ENCODE peak calls at places on chromosomes 11 and 22, in eight cellular contexts. One of them, this sample, is unnamed.
A peak's percentile ranks its signal among the peaks of the same experiment; 100 is the strongest.

GRCh38 chr22:50226224-50227165 is 18.3 kb downstream of the TUBGCP6 start:
- DNase-seq in neural progenitor cell: no peak
- DNase-seq in colonic mucosa: no peak
- DNase-seq in kidney epithelial cell: no peak
- DNase-seq in AG04450: no peak
- DNase-seq in uterus: no peak
- DNase-seq in epithelial cell of esophagus: no peak
- DNase-seq in AG10803: no peak
- DNase-seq in this sample: no peak

GRCh38 chr11:93689166-93689734 is 27.8 kb downstream of the CEP295 start:
- DNase-seq in kidney epithelial cell: no peak
- DNase-seq in uterus: no peak
- DNase-seq in neural progenitor cell: no peak
- DNase-seq in AG04450: no peak
- DNase-seq in colonic mucosa: no peak
- DNase-seq in epithelial cell of esophagus: no peak
- DNase-seq in AG10803: no peak
- DNase-seq in this sample: no peak

GRCh38 chr11:94544832-94545640 is 1.3 kb downstream of the FUT4 start:
- DNase-seq in AG10803: peak; percentile 40
- DNase-seq in kidney epithelial cell: no peak
- DNase-seq in uterus: no peak
- DNase-seq in epithelial cell of esophagus: peak; percentile 58
- DNase-seq in AG04450: no peak
- DNase-seq in neural progenitor cell: peak; percentile 13
- DNase-seq in colonic mucosa: peak; percentile 53
- DNase-seq in this sample: no peak

GRCh38 chr11:86990520-86990919 is 35.3 kb upstream of the FZD4 start:
- DNase-seq in epithelial cell of esophagus: peak; percentile 77
- DNase-seq in colonic mucosa: no peak
- DNase-seq in AG10803: peak; percentile 69
- DNase-seq in AG04450: no peak
- DNase-seq in uterus: no peak
- DNase-seq in kidney epithelial cell: peak; percentile 43
- DNase-seq in neural progenitor cell: peak; percentile 25
- DNase-seq in this sample: no peak

GRCh38 chr11:296206-296975 is 2.9 kb downstream of the IFITM5 start:
- DNase-seq in kidney epithelial cell: no peak
- DNase-seq in AG10803: no peak
- DNase-seq in AG04450: no peak
- DNase-seq in neural progenitor cell: no peak
- DNase-seq in epithelial cell of esophagus: no peak
- DNase-seq in uterus: no peak
- DNase-seq in colonic mucosa: no peak
- DNase-seq in this sample: no peak

GRCh38 chr11:10770626-10771254 is 19.7 kb downstream of the CTR9 start:
- DNase-seq in AG04450: no peak
- DNase-seq in colonic mucosa: peak; percentile 49
- DNase-seq in kidney epithelial cell: peak; percentile 16
- DNase-seq in epithelial cell of esophagus: peak; percentile 51
- DNase-seq in AG10803: peak; percentile 46
- DNase-seq in neural progenitor cell: peak; percentile 64
- DNase-seq in uterus: peak; percentile 25
- DNase-seq in this sample: peak; percentile 19

GRCh38 chr22:31637375-31637937 is 24.6 kb downstream of the PISD start:
- DNase-seq in AG10803: no peak
- DNase-seq in epithelial cell of esophagus: no peak
- DNase-seq in kidney epithelial cell: no peak
- DNase-seq in colonic mucosa: no peak
- DNase-seq in AG04450: no peak
- DNase-seq in uterus: no peak
- DNase-seq in neural progenitor cell: no peak
- DNase-seq in this sample: no peak

GRCh38 chr11:83070878-83071640 is 638 bp downstream of the RAB30 start:
- DNase-seq in epithelial cell of esophagus: no peak
- DNase-seq in colonic mucosa: peak; percentile 46
- DNase-seq in kidney epithelial cell: no peak
- DNase-seq in AG10803: peak; percentile 29
- DNase-seq in neural progenitor cell: peak; percentile 60
- DNase-seq in uterus: peak; percentile 66
- DNase-seq in AG04450: no peak
- DNase-seq in this sample: no peak

DNA sequence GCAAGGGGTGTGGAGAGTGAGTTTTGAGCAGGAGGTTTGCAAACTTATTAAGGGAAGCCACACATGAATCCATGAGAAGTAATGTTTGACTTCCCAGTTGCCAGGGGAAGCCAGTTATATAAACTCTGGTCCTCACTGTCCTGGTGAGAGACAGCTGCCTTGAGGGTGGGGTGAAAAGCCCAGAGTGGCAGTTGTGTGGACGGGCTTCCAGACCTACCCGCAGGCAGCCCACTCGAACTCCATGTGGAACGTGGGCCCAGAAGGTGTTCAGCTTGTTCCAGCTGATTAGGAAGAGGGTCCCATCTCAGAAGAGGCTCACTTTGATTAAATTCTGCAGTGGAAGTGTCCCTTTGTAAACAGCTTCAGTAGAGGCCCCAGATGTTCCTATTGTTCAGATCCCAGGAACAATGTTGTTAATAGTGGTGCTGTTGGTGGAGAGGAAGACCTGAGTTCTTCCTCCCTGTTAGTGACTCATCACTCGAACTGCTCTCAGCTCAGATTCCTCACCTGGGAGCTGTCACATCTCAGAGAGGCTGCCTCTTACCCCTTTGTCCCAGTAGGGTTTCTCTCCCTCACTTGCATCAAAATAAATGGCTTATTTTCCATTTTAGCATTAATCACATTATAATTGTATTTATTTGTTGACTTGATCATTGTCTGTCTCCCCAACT is 63.5 kb downstream of the GRAMD1B start:
- DNase-seq in epithelial cell of esophagus: peak; percentile 53
- DNase-seq in AG10803: no peak
- DNase-seq in colonic mucosa: no peak
- DNase-seq in neural progenitor cell: peak; percentile 33
- DNase-seq in kidney epithelial cell: no peak
- DNase-seq in AG04450: no peak
- DNase-seq in uterus: no peak
- DNase-seq in this sample: no peak
- H3K4me3 ChIP-seq in epithelial cell of esophagus: no peak overlapping the region
- H3K4me3 ChIP-seq in AG10803: no peak overlapping the region
- H3K4me3 ChIP-seq in colonic mucosa: no peak overlapping the region
- H3K4me3 ChIP-seq in neural progenitor cell: no peak overlapping the region
- H3K4me3 ChIP-seq in kidney epithelial cell: no peak overlapping the region
- H3K4me3 ChIP-seq in AG04450: no peak overlapping the region
- H3K4me3 ChIP-seq in uterus: no peak overlapping the region
- H3K4me3 ChIP-seq in this sample: no peak overlapping the region

GRCh38 chr11:8811571-8811970 is 99.4 kb upstream of the AKIP1 start:
- DNase-seq in AG04450: no peak
- DNase-seq in colonic mucosa: no peak
- DNase-seq in neural progenitor cell: no peak
- DNase-seq in uterus: no peak
- DNase-seq in kidney epithelial cell: no peak
- DNase-seq in AG10803: peak; percentile 87
- DNase-seq in epithelial cell of esophagus: no peak
- DNase-seq in this sample: no peak

GRCh38 chr11:8809185-8809584 is 101.8 kb upstream of the AKIP1 start:
- DNase-seq in kidney epithelial cell: no peak
- DNase-seq in epithelial cell of esophagus: no peak
- DNase-seq in neural progenitor cell: no peak
- DNase-seq in AG10803: peak; percentile 35
- DNase-seq in colonic mucosa: no peak
- DNase-seq in AG04450: no peak
- DNase-seq in uterus: no peak
- DNase-seq in this sample: no peak

GRCh38 chr11:8808226-8808585 is 102.8 kb upstream of the AKIP1 start:
- DNase-seq in uterus: no peak
- DNase-seq in AG04450: no peak
- DNase-seq in AG10803: no peak
- DNase-seq in epithelial cell of esophagus: no peak
- DNase-seq in kidney epithelial cell: no peak
- DNase-seq in colonic mucosa: peak; percentile 37
- DNase-seq in neural progenitor cell: no peak
- DNase-seq in this sample: no peak

GRCh38 chr11:8810331-8811301 is 100.4 kb upstream of the AKIP1 start:
- DNase-seq in colonic mucosa: peak; percentile 85
- DNase-seq in AG04450: peak; percentile 61
- DNase-seq in neural progenitor cell: peak; percentile 95
- DNase-seq in AG10803: peak; percentile 88
- DNase-seq in uterus: peak; percentile 90
- DNase-seq in epithelial cell of esophagus: peak; percentile 80
- DNase-seq in kidney epithelial cell: no peak
- DNase-seq in this sample: no peak

DNA sequence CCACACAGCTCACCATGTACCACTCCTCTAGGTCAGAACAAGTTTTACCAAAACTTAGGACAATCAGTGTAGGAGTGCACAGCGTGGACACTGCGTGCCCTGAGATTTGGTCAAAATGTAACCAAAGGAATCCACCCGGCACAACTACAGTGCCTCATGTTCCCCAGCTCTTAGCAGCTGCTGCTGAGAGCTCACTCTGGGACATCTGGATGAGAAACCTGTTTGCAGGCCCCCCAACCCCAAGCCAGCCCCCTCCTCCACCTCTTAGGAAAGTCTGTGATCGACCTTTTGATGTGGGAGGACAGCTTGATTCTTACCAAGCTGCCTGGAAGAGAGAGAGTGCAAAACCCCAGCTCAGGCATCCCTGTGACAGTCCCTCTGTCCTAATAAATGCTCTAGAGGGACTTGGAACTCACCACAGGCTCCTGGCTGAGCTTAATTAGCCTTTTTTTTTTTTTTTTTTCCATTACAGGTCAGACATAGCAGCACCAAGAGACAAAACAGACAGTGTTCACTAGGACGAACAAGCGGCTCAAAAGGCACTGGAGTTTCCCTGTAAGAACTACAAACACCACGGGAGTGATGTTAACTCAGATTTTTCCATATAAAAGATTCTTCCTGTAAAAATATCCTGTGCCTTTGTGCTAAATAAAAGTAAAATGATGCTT is 101.2 kb upstream of the AKIP1 start:
- DNase-seq in uterus: no peak
- DNase-seq in AG10803: peak; percentile 18
- DNase-seq in kidney epithelial cell: no peak
- DNase-seq in AG04450: no peak
- DNase-seq in epithelial cell of esophagus: no peak
- DNase-seq in neural progenitor cell: peak; percentile 51
- DNase-seq in colonic mucosa: no peak
- DNase-seq in this sample: no peak
- H3K4me3 ChIP-seq in uterus: peak overlapping the region; percentile 50
- H3K4me3 ChIP-seq in AG10803: peak overlapping the region; percentile 89
- H3K4me3 ChIP-seq in kidney epithelial cell: peak overlapping the region; percentile 67
- H3K4me3 ChIP-seq in AG04450: peak overlapping the region; percentile 78
- H3K4me3 ChIP-seq in epithelial cell of esophagus: peak overlapping the region; percentile 62
- H3K4me3 ChIP-seq in neural progenitor cell: peak overlapping the region; percentile 40
- H3K4me3 ChIP-seq in colonic mucosa: peak overlapping the region; percentile 63
- H3K4me3 ChIP-seq in this sample: peak overlapping the region; percentile 57

GRCh38 chr22:27460596-27461347 is 340.8 kb downstream of the MN1 start:
- DNase-seq in neural progenitor cell: peak; percentile 75
- DNase-seq in AG10803: peak; percentile 97
- DNase-seq in AG04450: peak; percentile 18
- DNase-seq in uterus: peak; percentile 43
- DNase-seq in colonic mucosa: no peak
- DNase-seq in kidney epithelial cell: no peak
- DNase-seq in epithelial cell of esophagus: no peak
- DNase-seq in this sample: no peak

GRCh38 chr22:27459955-27460354 is 341.6 kb downstream of the MN1 start:
- DNase-seq in kidney epithelial cell: no peak
- DNase-seq in AG10803: peak; percentile 38
- DNase-seq in uterus: no peak
- DNase-seq in neural progenitor cell: no peak
- DNase-seq in colonic mucosa: no peak
- DNase-seq in AG04450: no peak
- DNase-seq in epithelial cell of esophagus: no peak
- DNase-seq in this sample: no peak

GRCh38 chr22:27453688-27454087 is 347.9 kb downstream of the MN1 start:
- DNase-seq in neural progenitor cell: peak; percentile 47
- DNase-seq in AG04450: no peak
- DNase-seq in AG10803: no peak
- DNase-seq in uterus: no peak
- DNase-seq in epithelial cell of esophagus: no peak
- DNase-seq in kidney epithelial cell: no peak
- DNase-seq in colonic mucosa: no peak
- DNase-seq in this sample: no peak

GRCh38 chr22:27454807-27455450 is 346.6 kb downstream of the MN1 start:
- DNase-seq in AG04450: no peak
- DNase-seq in AG10803: peak; percentile 49
- DNase-seq in neural progenitor cell: no peak
- DNase-seq in uterus: no peak
- DNase-seq in kidney epithelial cell: no peak
- DNase-seq in epithelial cell of esophagus: no peak
- DNase-seq in colonic mucosa: no peak
- DNase-seq in this sample: no peak

DNA sequence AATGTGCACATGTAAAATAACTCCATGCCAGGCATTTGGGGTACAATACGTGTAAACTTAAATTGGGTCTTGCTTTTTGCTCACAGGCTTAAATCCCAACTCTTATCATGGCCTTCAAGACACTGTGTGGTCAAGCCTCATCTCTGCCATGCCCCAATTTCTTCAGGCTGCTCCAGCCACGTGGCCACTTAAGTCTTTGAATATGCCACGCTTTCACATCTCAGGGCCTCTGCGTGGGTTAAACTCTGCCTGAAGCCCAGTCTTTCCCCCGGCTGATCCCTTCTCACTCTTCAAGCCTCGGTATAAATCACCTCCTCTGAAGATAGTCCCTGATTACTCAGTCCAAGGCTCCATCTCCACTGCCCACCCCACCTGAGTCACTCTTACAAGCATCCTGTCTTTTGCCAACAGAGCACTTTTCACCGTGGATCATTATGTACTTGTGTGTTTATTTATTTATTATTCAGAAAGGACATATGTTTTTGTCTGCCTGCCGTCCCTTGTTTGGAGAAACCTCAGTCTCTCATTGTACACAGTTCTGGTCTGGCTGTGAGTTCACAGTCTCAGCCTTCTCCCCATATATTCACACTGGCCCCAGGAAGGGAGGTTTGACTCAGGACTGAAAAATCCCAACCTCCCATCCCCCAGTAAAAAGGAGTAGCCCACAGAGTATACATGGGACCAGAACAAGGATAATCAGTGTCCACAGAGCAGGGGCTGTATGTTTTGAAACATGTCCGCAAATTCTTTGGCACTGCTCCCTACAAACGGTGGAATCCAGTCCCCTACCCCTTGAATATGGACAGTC is 344.7 kb downstream of the MN1 start:
- DNase-seq in AG04450: peak; percentile 75
- DNase-seq in AG10803: peak; percentile 90
- DNase-seq in colonic mucosa: no peak
- DNase-seq in uterus: no peak
- DNase-seq in neural progenitor cell: no peak
- DNase-seq in epithelial cell of esophagus: peak; percentile 99
- DNase-seq in kidney epithelial cell: peak; percentile 67
- DNase-seq in this sample: peak; percentile 53
- H3K4me3 ChIP-seq in AG04450: no peak overlapping the region
- H3K4me3 ChIP-seq in AG10803: no peak overlapping the region
- H3K4me3 ChIP-seq in colonic mucosa: no peak overlapping the region
- H3K4me3 ChIP-seq in uterus: no peak overlapping the region
- H3K4me3 ChIP-seq in neural progenitor cell: no peak overlapping the region
- H3K4me3 ChIP-seq in epithelial cell of esophagus: no peak overlapping the region
- H3K4me3 ChIP-seq in kidney epithelial cell: no peak overlapping the region
- H3K4me3 ChIP-seq in this sample: no peak overlapping the region

DNA sequence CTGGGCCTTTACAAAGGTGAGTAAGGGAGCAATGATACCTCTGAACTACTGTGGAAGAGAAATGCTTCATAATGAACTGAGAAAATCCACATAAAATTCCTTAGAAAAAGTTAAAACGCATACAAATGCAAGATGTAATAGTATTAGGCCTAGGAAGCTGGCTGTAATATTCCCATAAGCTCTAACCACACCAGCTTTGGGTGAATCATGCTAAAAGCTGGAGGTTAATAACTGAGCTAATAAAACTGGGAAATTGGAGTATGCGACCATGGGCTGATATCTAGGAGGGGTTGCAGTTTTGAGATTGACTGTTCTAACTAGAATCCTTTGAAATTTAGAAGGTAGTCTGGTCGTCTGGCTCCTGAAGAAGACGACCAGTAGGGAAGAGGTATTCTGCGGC is 28.6 kb upstream of the RCE1 start:
- DNase-seq in uterus: no peak
- DNase-seq in AG10803: no peak
- DNase-seq in kidney epithelial cell: no peak
- DNase-seq in epithelial cell of esophagus: no peak
- DNase-seq in AG04450: no peak
- DNase-seq in neural progenitor cell: no peak
- DNase-seq in colonic mucosa: no peak
- DNase-seq in this sample: no peak
- H3K4me3 ChIP-seq in uterus: no peak overlapping the region
- H3K4me3 ChIP-seq in AG10803: no peak overlapping the region
- H3K4me3 ChIP-seq in kidney epithelial cell: no peak overlapping the region
- H3K4me3 ChIP-seq in epithelial cell of esophagus: no peak overlapping the region
- H3K4me3 ChIP-seq in AG04450: no peak overlapping the region
- H3K4me3 ChIP-seq in neural progenitor cell: no peak overlapping the region
- H3K4me3 ChIP-seq in colonic mucosa: no peak overlapping the region
- H3K4me3 ChIP-seq in this sample: no peak overlapping the region

This sample was measured in HFF-Myc.